ENCODE peak calls at places on chromosomes 11 and 22, in eight cellular contexts. One of them, this sample, is unnamed.
A peak's percentile ranks its signal among the peaks of the same experiment; 100 is the strongest.

GRCh38 chr11:37557990-37558389 is 960.0 kb upstream of the RAG2 start:
- DNase-seq in substantia nigra: no peak
- DNase-seq in NAMALWA: no peak
- DNase-seq in skeletal muscle cell: no peak
- DNase-seq in fibroblast of pulmonary artery: no peak
- DNase-seq in activated T-cell treated with anti-CD3 and anti-CD28 coated beads for 1 hour: no peak
- DNase-seq in NCI-H187 treated with DMSO at 0.1 percent for 48 hours: no peak
- DNase-seq in stimulated activated CD4-positive, alpha-beta T cell treated with anti-CD3 and anti-CD28 coated beads, Interleukin-1b, Interleukin-23, amount 100 ng/mL, for 24 hours: no peak
- DNase-seq in this sample: no peak

GRCh38 chr11:120526241-120526640 is 14.7 kb downstream of the GRIK4 start:
- DNase-seq in substantia nigra: no peak
- DNase-seq in NAMALWA: no peak
- DNase-seq in skeletal muscle cell: no peak
- DNase-seq in fibroblast of pulmonary artery: no peak
- DNase-seq in activated T-cell treated with anti-CD3 and anti-CD28 coated beads for 1 hour: no peak
- DNase-seq in NCI-H187 treated with DMSO at 0.1 percent for 48 hours: no peak
- DNase-seq in stimulated activated CD4-positive, alpha-beta T cell treated with anti-CD3 and anti-CD28 coated beads, Interleukin-1b, Interleukin-23, amount 100 ng/mL, for 24 hours: no peak
- DNase-seq in this sample: no peak

GRCh38 chr11:43278302-43278956 is 33.4 kb upstream of the API5 start:
- DNase-seq in substantia nigra: no peak
- DNase-seq in NAMALWA: peak; percentile 65
- DNase-seq in skeletal muscle cell: no peak
- DNase-seq in fibroblast of pulmonary artery: peak; percentile 52
- DNase-seq in activated T-cell treated with anti-CD3 and anti-CD28 coated beads for 1 hour: no peak
- DNase-seq in NCI-H187 treated with DMSO at 0.1 percent for 48 hours: no peak
- DNase-seq in stimulated activated CD4-positive, alpha-beta T cell treated with anti-CD3 and anti-CD28 coated beads, Interleukin-1b, Interleukin-23, amount 100 ng/mL, for 24 hours: no peak
- DNase-seq in this sample: no peak

GRCh38 chr22:30420401-30421178 is 5.0 kb upstream of the MTFP1 start:
- DNase-seq in substantia nigra: no peak
- DNase-seq in NAMALWA: no peak
- DNase-seq in skeletal muscle cell: peak; percentile 87
- DNase-seq in fibroblast of pulmonary artery: peak; percentile 92
- DNase-seq in activated T-cell treated with anti-CD3 and anti-CD28 coated beads for 1 hour: no peak
- DNase-seq in NCI-H187 treated with DMSO at 0.1 percent for 48 hours: no peak
- DNase-seq in stimulated activated CD4-positive, alpha-beta T cell treated with anti-CD3 and anti-CD28 coated beads, Interleukin-1b, Interleukin-23, amount 100 ng/mL, for 24 hours: no peak
- DNase-seq in this sample: no peak

GRCh38 chr22:50505276-50505775 is 2.2 kb downstream of the LMF2 start:
- DNase-seq in substantia nigra: no peak
- DNase-seq in NAMALWA: no peak
- DNase-seq in skeletal muscle cell: no peak
- DNase-seq in fibroblast of pulmonary artery: no peak
- DNase-seq in activated T-cell treated with anti-CD3 and anti-CD28 coated beads for 1 hour: no peak
- DNase-seq in NCI-H187 treated with DMSO at 0.1 percent for 48 hours: no peak
- DNase-seq in stimulated activated CD4-positive, alpha-beta T cell treated with anti-CD3 and anti-CD28 coated beads, Interleukin-1b, Interleukin-23, amount 100 ng/mL, for 24 hours: no peak
- DNase-seq in this sample: no peak

GRCh38 chr22:41913842-41914534 is 886 bp downstream of the SHISA8 start:
- DNase-seq in substantia nigra: no peak
- DNase-seq in NAMALWA: no peak
- DNase-seq in skeletal muscle cell: no peak
- DNase-seq in fibroblast of pulmonary artery: no peak
- DNase-seq in activated T-cell treated with anti-CD3 and anti-CD28 coated beads for 1 hour: no peak
- DNase-seq in NCI-H187 treated with DMSO at 0.1 percent for 48 hours: no peak
- DNase-seq in stimulated activated CD4-positive, alpha-beta T cell treated with anti-CD3 and anti-CD28 coated beads, Interleukin-1b, Interleukin-23, amount 100 ng/mL, for 24 hours: no peak
- DNase-seq in this sample: no peak

GRCh38 chr11:34658071-34659015 is 37.5 kb downstream of the EHF start:
- DNase-seq in substantia nigra: no peak
- DNase-seq in NAMALWA: no peak
- DNase-seq in skeletal muscle cell: no peak
- DNase-seq in fibroblast of pulmonary artery: no peak
- DNase-seq in activated T-cell treated with anti-CD3 and anti-CD28 coated beads for 1 hour: no peak
- DNase-seq in NCI-H187 treated with DMSO at 0.1 percent for 48 hours: no peak
- DNase-seq in stimulated activated CD4-positive, alpha-beta T cell treated with anti-CD3 and anti-CD28 coated beads, Interleukin-1b, Interleukin-23, amount 100 ng/mL, for 24 hours: no peak
- DNase-seq in this sample: no peak

GRCh38 chr11:129591527-129591926 is 215.9 kb downstream of the BARX2 start:
- DNase-seq in substantia nigra: no peak
- DNase-seq in NAMALWA: no peak
- DNase-seq in skeletal muscle cell: no peak
- DNase-seq in fibroblast of pulmonary artery: no peak
- DNase-seq in activated T-cell treated with anti-CD3 and anti-CD28 coated beads for 1 hour: no peak
- DNase-seq in NCI-H187 treated with DMSO at 0.1 percent for 48 hours: no peak
- DNase-seq in stimulated activated CD4-positive, alpha-beta T cell treated with anti-CD3 and anti-CD28 coated beads, Interleukin-1b, Interleukin-23, amount 100 ng/mL, for 24 hours: no peak
- DNase-seq in this sample: no peak

GRCh38 chr11:114564836-114565235 is 5.2 kb upstream of the NXPE1 start:
- DNase-seq in substantia nigra: no peak
- DNase-seq in NAMALWA: no peak
- DNase-seq in skeletal muscle cell: no peak
- DNase-seq in fibroblast of pulmonary artery: peak; percentile 49
- DNase-seq in activated T-cell treated with anti-CD3 and anti-CD28 coated beads for 1 hour: no peak
- DNase-seq in NCI-H187 treated with DMSO at 0.1 percent for 48 hours: no peak
- DNase-seq in stimulated activated CD4-positive, alpha-beta T cell treated with anti-CD3 and anti-CD28 coated beads, Interleukin-1b, Interleukin-23, amount 100 ng/mL, for 24 hours: no peak
- DNase-seq in this sample: no peak

GRCh38 chr11:34356576-34356917 is 1.3 kb downstream of the ABTB2 start:
- DNase-seq in substantia nigra: no peak
- DNase-seq in NAMALWA: no peak
- DNase-seq in skeletal muscle cell: no peak
- DNase-seq in fibroblast of pulmonary artery: peak; percentile 66
- DNase-seq in activated T-cell treated with anti-CD3 and anti-CD28 coated beads for 1 hour: no peak
- DNase-seq in NCI-H187 treated with DMSO at 0.1 percent for 48 hours: no peak
- DNase-seq in stimulated activated CD4-positive, alpha-beta T cell treated with anti-CD3 and anti-CD28 coated beads, Interleukin-1b, Interleukin-23, amount 100 ng/mL, for 24 hours: no peak
- DNase-seq in this sample: peak; percentile 11

GRCh38 chr11:1654388-1655167 is 25.0 kb downstream of the KRTAP5-5 start:
- DNase-seq in substantia nigra: no peak
- DNase-seq in NAMALWA: no peak
- DNase-seq in skeletal muscle cell: no peak
- DNase-seq in fibroblast of pulmonary artery: no peak
- DNase-seq in activated T-cell treated with anti-CD3 and anti-CD28 coated beads for 1 hour: no peak
- DNase-seq in NCI-H187 treated with DMSO at 0.1 percent for 48 hours: no peak
- DNase-seq in stimulated activated CD4-positive, alpha-beta T cell treated with anti-CD3 and anti-CD28 coated beads, Interleukin-1b, Interleukin-23, amount 100 ng/mL, for 24 hours: no peak
- DNase-seq in this sample: no peak

GRCh38 chr11:114553642-114554041 is 6.0 kb downstream of the NXPE1 start:
- DNase-seq in substantia nigra: no peak
- DNase-seq in NAMALWA: no peak
- DNase-seq in skeletal muscle cell: no peak
- DNase-seq in fibroblast of pulmonary artery: peak; percentile 8
- DNase-seq in activated T-cell treated with anti-CD3 and anti-CD28 coated beads for 1 hour: no peak
- DNase-seq in NCI-H187 treated with DMSO at 0.1 percent for 48 hours: no peak
- DNase-seq in stimulated activated CD4-positive, alpha-beta T cell treated with anti-CD3 and anti-CD28 coated beads, Interleukin-1b, Interleukin-23, amount 100 ng/mL, for 24 hours: no peak
- DNase-seq in this sample: no peak

GRCh38 chr11:21552910-21553309 is 640.0 kb upstream of the ANO5 start:
- DNase-seq in substantia nigra: no peak
- DNase-seq in NAMALWA: no peak
- DNase-seq in skeletal muscle cell: no peak
- DNase-seq in fibroblast of pulmonary artery: no peak
- DNase-seq in activated T-cell treated with anti-CD3 and anti-CD28 coated beads for 1 hour: no peak
- DNase-seq in NCI-H187 treated with DMSO at 0.1 percent for 48 hours: no peak
- DNase-seq in stimulated activated CD4-positive, alpha-beta T cell treated with anti-CD3 and anti-CD28 coated beads, Interleukin-1b, Interleukin-23, amount 100 ng/mL, for 24 hours: no peak
- DNase-seq in this sample: no peak

GRCh38 chr11:36451681-36452080 is 58.4 kb downstream of the TRAF6 start:
- DNase-seq in substantia nigra: no peak
- DNase-seq in NAMALWA: no peak
- DNase-seq in skeletal muscle cell: no peak
- DNase-seq in fibroblast of pulmonary artery: no peak
- DNase-seq in activated T-cell treated with anti-CD3 and anti-CD28 coated beads for 1 hour: no peak
- DNase-seq in NCI-H187 treated with DMSO at 0.1 percent for 48 hours: no peak
- DNase-seq in stimulated activated CD4-positive, alpha-beta T cell treated with anti-CD3 and anti-CD28 coated beads, Interleukin-1b, Interleukin-23, amount 100 ng/mL, for 24 hours: no peak
- DNase-seq in this sample: no peak

GRCh38 chr11:118068945-118069612 is 7.8 kb upstream of the TMPRSS4 start:
- DNase-seq in substantia nigra: no peak
- DNase-seq in NAMALWA: no peak
- DNase-seq in skeletal muscle cell: no peak
- DNase-seq in fibroblast of pulmonary artery: no peak
- DNase-seq in activated T-cell treated with anti-CD3 and anti-CD28 coated beads for 1 hour: no peak
- DNase-seq in NCI-H187 treated with DMSO at 0.1 percent for 48 hours: no peak
- DNase-seq in stimulated activated CD4-positive, alpha-beta T cell treated with anti-CD3 and anti-CD28 coated beads, Interleukin-1b, Interleukin-23, amount 100 ng/mL, for 24 hours: no peak
- DNase-seq in this sample: no peak

GRCh38 chr11:119496453-119496852 is 73.5 kb upstream of the THY1 start:
- DNase-seq in substantia nigra: no peak
- DNase-seq in NAMALWA: no peak
- DNase-seq in skeletal muscle cell: no peak
- DNase-seq in fibroblast of pulmonary artery: no peak
- DNase-seq in activated T-cell treated with anti-CD3 and anti-CD28 coated beads for 1 hour: no peak
- DNase-seq in NCI-H187 treated with DMSO at 0.1 percent for 48 hours: no peak
- DNase-seq in stimulated activated CD4-positive, alpha-beta T cell treated with anti-CD3 and anti-CD28 coated beads, Interleukin-1b, Interleukin-23, amount 100 ng/mL, for 24 hours: no peak
- DNase-seq in this sample: no peak

GRCh38 chr11:47400813-47401279 is 7.5 kb upstream of the SLC39A13 start:
- DNase-seq in substantia nigra: no peak
- DNase-seq in NAMALWA: peak; percentile 88
- DNase-seq in skeletal muscle cell: no peak
- DNase-seq in fibroblast of pulmonary artery: no peak
- DNase-seq in activated T-cell treated with anti-CD3 and anti-CD28 coated beads for 1 hour: no peak
- DNase-seq in NCI-H187 treated with DMSO at 0.1 percent for 48 hours: no peak
- DNase-seq in stimulated activated CD4-positive, alpha-beta T cell treated with anti-CD3 and anti-CD28 coated beads, Interleukin-1b, Interleukin-23, amount 100 ng/mL, for 24 hours: no peak
- DNase-seq in this sample: no peak

GRCh38 chr11:35009941-35010337 is 93.5 kb downstream of the PDHX start:
- DNase-seq in substantia nigra: no peak
- DNase-seq in NAMALWA: no peak
- DNase-seq in skeletal muscle cell: no peak
- DNase-seq in fibroblast of pulmonary artery: no peak
- DNase-seq in activated T-cell treated with anti-CD3 and anti-CD28 coated beads for 1 hour: no peak
- DNase-seq in NCI-H187 treated with DMSO at 0.1 percent for 48 hours: no peak
- DNase-seq in stimulated activated CD4-positive, alpha-beta T cell treated with anti-CD3 and anti-CD28 coated beads, Interleukin-1b, Interleukin-23, amount 100 ng/mL, for 24 hours: no peak
- DNase-seq in this sample: no peak

GRCh38 chr11:70397983-70398833 is at the start of gene CTTN:
- DNase-seq in substantia nigra: peak; percentile 55
- DNase-seq in NAMALWA: peak; percentile 71
- DNase-seq in skeletal muscle cell: peak; percentile 57
- DNase-seq in fibroblast of pulmonary artery: peak; percentile 83
- DNase-seq in activated T-cell treated with anti-CD3 and anti-CD28 coated beads for 1 hour: peak; percentile 50
- DNase-seq in NCI-H187 treated with DMSO at 0.1 percent for 48 hours: peak; percentile 6
- DNase-seq in stimulated activated CD4-positive, alpha-beta T cell treated with anti-CD3 and anti-CD28 coated beads, Interleukin-1b, Interleukin-23, amount 100 ng/mL, for 24 hours: peak; percentile 68
- DNase-seq in this sample: peak; percentile 54

GRCh38 chr11:86524603-86525352 is 147.6 kb downstream of the ME3 start:
- DNase-seq in substantia nigra: no peak
- DNase-seq in NAMALWA: no peak
- DNase-seq in skeletal muscle cell: no peak
- DNase-seq in fibroblast of pulmonary artery: peak; percentile 46
- DNase-seq in activated T-cell treated with anti-CD3 and anti-CD28 coated beads for 1 hour: no peak
- DNase-seq in NCI-H187 treated with DMSO at 0.1 percent for 48 hours: no peak
- DNase-seq in stimulated activated CD4-positive, alpha-beta T cell treated with anti-CD3 and anti-CD28 coated beads, Interleukin-1b, Interleukin-23, amount 100 ng/mL, for 24 hours: no peak
- DNase-seq in this sample: no peak

GRCh38 chr11:36056160-36056751 is 112.4 kb downstream of the LDLRAD3 start:
- DNase-seq in substantia nigra: no peak
- DNase-seq in NAMALWA: peak; percentile 6
- DNase-seq in skeletal muscle cell: no peak
- DNase-seq in fibroblast of pulmonary artery: peak; percentile 80
- DNase-seq in activated T-cell treated with anti-CD3 and anti-CD28 coated beads for 1 hour: no peak
- DNase-seq in NCI-H187 treated with DMSO at 0.1 percent for 48 hours: no peak
- DNase-seq in stimulated activated CD4-positive, alpha-beta T cell treated with anti-CD3 and anti-CD28 coated beads, Interleukin-1b, Interleukin-23, amount 100 ng/mL, for 24 hours: no peak
- DNase-seq in this sample: no peak

GRCh38 chr11:73156114-73156513 is 14.0 kb upstream of the FCHSD2 start:
- DNase-seq in substantia nigra: no peak
- DNase-seq in NAMALWA: no peak
- DNase-seq in skeletal muscle cell: no peak
- DNase-seq in fibroblast of pulmonary artery: no peak
- DNase-seq in activated T-cell treated with anti-CD3 and anti-CD28 coated beads for 1 hour: no peak
- DNase-seq in NCI-H187 treated with DMSO at 0.1 percent for 48 hours: no peak
- DNase-seq in stimulated activated CD4-positive, alpha-beta T cell treated with anti-CD3 and anti-CD28 coated beads, Interleukin-1b, Interleukin-23, amount 100 ng/mL, for 24 hours: no peak
- DNase-seq in this sample: no peak

GRCh38 chr11:111303476-111303875 is 5.1 kb downstream of the POU2AF3 start:
- DNase-seq in substantia nigra: no peak
- DNase-seq in NAMALWA: peak; percentile 14
- DNase-seq in skeletal muscle cell: no peak
- DNase-seq in fibroblast of pulmonary artery: no peak
- DNase-seq in activated T-cell treated with anti-CD3 and anti-CD28 coated beads for 1 hour: no peak
- DNase-seq in NCI-H187 treated with DMSO at 0.1 percent for 48 hours: peak; percentile 37
- DNase-seq in stimulated activated CD4-positive, alpha-beta T cell treated with anti-CD3 and anti-CD28 coated beads, Interleukin-1b, Interleukin-23, amount 100 ng/mL, for 24 hours: no peak
- DNase-seq in this sample: no peak

GRCh38 chr11:69285766-69286165 is 8.2 kb upstream of the MYEOV start:
- DNase-seq in substantia nigra: no peak
- DNase-seq in NAMALWA: no peak
- DNase-seq in skeletal muscle cell: no peak
- DNase-seq in fibroblast of pulmonary artery: no peak
- DNase-seq in activated T-cell treated with anti-CD3 and anti-CD28 coated beads for 1 hour: no peak
- DNase-seq in NCI-H187 treated with DMSO at 0.1 percent for 48 hours: no peak
- DNase-seq in stimulated activated CD4-positive, alpha-beta T cell treated with anti-CD3 and anti-CD28 coated beads, Interleukin-1b, Interleukin-23, amount 100 ng/mL, for 24 hours: no peak
- DNase-seq in this sample: no peak

GRCh38 chr22:21646608-21647590 is 4.8 kb downstream of the SDF2L1 start:
- DNase-seq in substantia nigra: peak; percentile 46
- DNase-seq in NAMALWA: peak; percentile 90
- DNase-seq in skeletal muscle cell: no peak
- DNase-seq in fibroblast of pulmonary artery: peak; percentile 88
- DNase-seq in activated T-cell treated with anti-CD3 and anti-CD28 coated beads for 1 hour: peak; percentile 68
- DNase-seq in NCI-H187 treated with DMSO at 0.1 percent for 48 hours: peak; percentile 16
- DNase-seq in stimulated activated CD4-positive, alpha-beta T cell treated with anti-CD3 and anti-CD28 coated beads, Interleukin-1b, Interleukin-23, amount 100 ng/mL, for 24 hours: peak; percentile 66
- DNase-seq in this sample: peak; percentile 70

GRCh38 chr22:22698263-22698750 is 53.9 kb downstream of the GGTLC2 start:
- DNase-seq in substantia nigra: no peak
- DNase-seq in NAMALWA: no peak
- DNase-seq in skeletal muscle cell: no peak
- DNase-seq in fibroblast of pulmonary artery: no peak
- DNase-seq in activated T-cell treated with anti-CD3 and anti-CD28 coated beads for 1 hour: no peak
- DNase-seq in NCI-H187 treated with DMSO at 0.1 percent for 48 hours: no peak
- DNase-seq in stimulated activated CD4-positive, alpha-beta T cell treated with anti-CD3 and anti-CD28 coated beads, Interleukin-1b, Interleukin-23, amount 100 ng/mL, for 24 hours: no peak
- DNase-seq in this sample: no peak

GRCh38 chr11:106695506-106695905 is 322.8 kb downstream of the GUCY1A2 start:
- DNase-seq in substantia nigra: no peak
- DNase-seq in NAMALWA: no peak
- DNase-seq in skeletal muscle cell: peak; percentile 50
- DNase-seq in fibroblast of pulmonary artery: peak; percentile 81
- DNase-seq in activated T-cell treated with anti-CD3 and anti-CD28 coated beads for 1 hour: no peak
- DNase-seq in NCI-H187 treated with DMSO at 0.1 percent for 48 hours: no peak
- DNase-seq in stimulated activated CD4-positive, alpha-beta T cell treated with anti-CD3 and anti-CD28 coated beads, Interleukin-1b, Interleukin-23, amount 100 ng/mL, for 24 hours: no peak
- DNase-seq in this sample: no peak

GRCh38 chr11:90294091-90294490 is 71.2 kb upstream of the CHORDC1 start:
- DNase-seq in substantia nigra: no peak
- DNase-seq in NAMALWA: no peak
- DNase-seq in skeletal muscle cell: no peak
- DNase-seq in fibroblast of pulmonary artery: no peak
- DNase-seq in activated T-cell treated with anti-CD3 and anti-CD28 coated beads for 1 hour: no peak
- DNase-seq in NCI-H187 treated with DMSO at 0.1 percent for 48 hours: no peak
- DNase-seq in stimulated activated CD4-positive, alpha-beta T cell treated with anti-CD3 and anti-CD28 coated beads, Interleukin-1b, Interleukin-23, amount 100 ng/mL, for 24 hours: no peak
- DNase-seq in this sample: no peak

GRCh38 chr22:17966403-17966717 is 58.0 kb downstream of the MICAL3 start:
- DNase-seq in substantia nigra: no peak
- DNase-seq in NAMALWA: no peak
- DNase-seq in skeletal muscle cell: no peak
- DNase-seq in fibroblast of pulmonary artery: no peak
- DNase-seq in activated T-cell treated with anti-CD3 and anti-CD28 coated beads for 1 hour: no peak
- DNase-seq in NCI-H187 treated with DMSO at 0.1 percent for 48 hours: no peak
- DNase-seq in stimulated activated CD4-positive, alpha-beta T cell treated with anti-CD3 and anti-CD28 coated beads, Interleukin-1b, Interleukin-23, amount 100 ng/mL, for 24 hours: no peak
- DNase-seq in this sample: no peak

This sample was measured in activated T-helper 2 cell treated with anti-CD3 and anti-CD28 coated beads, Interferon-gamma antibody, Interleukin-2, Interleukin-4, amounts not matched to agents 10 μg/mL and 5 μg/mL and 100 μg/mL, durations not matched to agents 14 hours and 24 hours and 36 hours.